ENCODE peak calls at places on chromosomes 4 and X, in nine cellular contexts. J is NCI-H2171 treated with DMSO at 0.1 percent for 48 hours, M is neural crest cell, S is lung microvascular endothelial cell, X is OCI-LY7, Q is AG10803, W is left ventricle myocardium inferior, V is psoas muscle, R is NCI-H460. U is an unnamed sample.

GRCh38 chr4:169993531-169993930 is 32.7 kb downstream of the MFAP3L start:
- DNase-seq in J (no peak), M (no peak), S (no peak), X (no peak), Q (no peak), W (no peak), V (no peak), R (no peak), U (no peak)

GRCh38 chr4:70841951-70842350 is 2.3 kb upstream of the GRSF1 start:
- DNase-seq in J (no peak), M (no peak), S (no peak), X (no peak), Q (no peak), W (no peak), V (no peak), R (no peak), U (no peak)

GRCh38 chr4:62881210-62881609 is 1528.0 kb downstream of the TECRL start:
- DNase-seq in J (no peak), M (no peak), S (no peak), X (no peak), Q (no peak), W (no peak), V (no peak), R (no peak), U (no peak)

GRCh38 chr4:25847329-25847728 is 15.5 kb downstream of the SEL1L3 start:
- DNase-seq in J (no peak), M (no peak), S (no peak), X (no peak), Q (peak), W (no peak), V (no peak), R (no peak), U (no peak)

GRCh38 chrX:40156472-40157227 is 58.9 kb upstream of the BCOR start:
- DNase-seq in J (no peak), M (no peak), S (no peak), X (no peak), Q (no peak), W (no peak), V (no peak), R (no peak), U (no peak)

GRCh38 chr4:55609393-55609821 is 17.4 kb upstream of the PDCL2 start:
- DNase-seq in J (peak), M (no peak), S (no peak), X (no peak), Q (peak), W (no peak), V (no peak), R (no peak), U (no peak)

GRCh38 chr4:167578906-167579305 is 344.6 kb upstream of the SPOCK3 start:
- DNase-seq in J (peak), M (no peak), S (no peak), X (peak), Q (no peak), W (no peak), V (no peak), R (no peak), U (no peak)

GRCh38 chrX:96182366-96182765 is 502.3 kb upstream of the DIAPH2 start:
- DNase-seq in J (no peak), M (peak), S (peak), X (no peak), Q (peak), W (no peak), V (no peak), R (peak), U (peak)

GRCh38 chrX:15619053-15619772 is 18.5 kb upstream of the ACE2 start:
- DNase-seq in J (no peak), M (no peak), S (no peak), X (no peak), Q (peak), W (no peak), V (no peak), R (peak), U (no peak)

GRCh38 chr4:76665139-76665538 is 230.1 kb downstream of the SHROOM3 start:
- DNase-seq in J (no peak), M (no peak), S (no peak), X (no peak), Q (peak), W (no peak), V (no peak), R (no peak), U (no peak)

GRCh38 chr4:45944000-45944399 is 179.9 kb downstream of the GABRG1 start:
- DNase-seq in J (no peak), M (no peak), S (no peak), X (no peak), Q (no peak), W (no peak), V (no peak), R (no peak), U (no peak)

GRCh38 chr4:105558277-105558676 is 5.9 kb downstream of the ARHGEF38 start:
- DNase-seq in J (no peak), M (no peak), S (no peak), X (no peak), Q (no peak), W (no peak), V (no peak), R (no peak), U (no peak)

GRCh38 chrX:130174051-130174704 is 2.4 kb downstream of the RAB33A start:
- DNase-seq in J (no peak), M (no peak), S (peak), X (no peak), Q (peak), W (peak), V (peak), R (peak), U (peak)

GRCh38 chr4:183834252-183834651 is 70.9 kb upstream of the STOX2 start:
- DNase-seq in J (no peak), M (no peak), S (no peak), X (no peak), Q (no peak), W (no peak), V (no peak), R (no peak), U (no peak)

GRCh38 chr4:128862608-128863313 is 53.3 kb downstream of the JADE1 start:
- DNase-seq in J (no peak), M (no peak), S (peak), X (no peak), Q (no peak), W (no peak), V (no peak), R (no peak), U (peak)

GRCh38 chr4:26789208-26789607 is 71.4 kb upstream of the STIM2 start:
- DNase-seq in J (no peak), M (no peak), S (no peak), X (no peak), Q (no peak), W (no peak), V (no peak), R (no peak), U (no peak)

GRCh38 chr4:28788929-28789490 is 1928.4 kb downstream of the STIM2 start:
- DNase-seq in J (peak), M (no peak), S (no peak), X (no peak), Q (no peak), W (no peak), V (no peak), R (no peak), U (no peak)

GRCh38 chr4:159410076-159410777 is 307.3 kb downstream of the RAPGEF2 start:
- DNase-seq in J (no peak), M (no peak), S (peak), X (no peak), Q (peak), W (no peak), V (no peak), R (no peak), U (peak)

GRCh38 chr4:118353452-118353851 is 649 bp upstream of the PRSS12 start:
- DNase-seq in J (no peak), M (no peak), S (no peak), X (no peak), Q (no peak), W (no peak), V (no peak), R (no peak), U (no peak)

GRCh38 chrX:133970021-133970550 is 15.3 kb downstream of the GPC3 start:
- DNase-seq in J (no peak), M (no peak), S (no peak), X (no peak), Q (no peak), W (no peak), V (no peak), R (no peak), U (no peak)

GRCh38 chr4:185912779-185913178 is 100.8 kb upstream of the SORBS2 start:
- DNase-seq in J (no peak), M (no peak), S (peak), X (no peak), Q (peak), W (no peak), V (no peak), R (no peak), U (peak)